ENCODE peak calls at places on chromosome 10, in ten cellular contexts. B, J, L, S, T, N, A, O, Q and R are unnamed samples.
A peak's percentile ranks its signal among the peaks of the same experiment; 100 is the strongest.

GRCh38 chr10:109934958-109935793 is 11.9 kb upstream of the XPNPEP1 start:
- DNase-seq in S (peak; percentile 95), A (no peak), N (no peak), Q (no peak), O (no peak), T (peak; percentile 24), B (no peak), L (no peak), J (peak; percentile 49), R (no peak)

GRCh38 chr10:3538850-3539531 is 246.0 kb downstream of the KLF6 start:
- DNase-seq in N (peak; percentile 81), L (no peak), T (peak; percentile 97), J (no peak), Q (no peak), O (no peak), S (peak; percentile 98), B (peak; percentile 81), A (peak; percentile 84), R (no peak)

GRCh38 chr10:86179961-86180360 is 186.6 kb downstream of the GRID1 start:
- DNase-seq in L (no peak), T (no peak), B (no peak), O (no peak), S (no peak), Q (no peak), A (no peak), N (no peak), J (no peak), R (no peak)

GRCh38 chr10:45308707-45309106 is 6.7 kb downstream of the OR13A1 start:
- DNase-seq in J (no peak), Q (no peak), O (peak; percentile 48), B (no peak), T (no peak), L (peak; percentile 44), A (no peak), N (peak; percentile 8), S (no peak), R (no peak)

GRCh38 chr10:31836569-31837406 is 91.8 kb downstream of the ARHGAP12 start:
- DNase-seq in J (no peak), S (peak; percentile 48), B (no peak), N (peak; percentile 55), L (peak; percentile 52), T (no peak), O (peak; percentile 73), A (no peak), Q (no peak), R (no peak)

GRCh38 chr10:111598433-111599059 is 521.7 kb downstream of the ADRA2A start:
- DNase-seq in Q (peak; percentile 66), L (peak; percentile 55), J (peak; percentile 63), T (peak; percentile 16), O (peak; percentile 73), B (no peak), A (peak; percentile 2), S (peak; percentile 32), N (peak; percentile 88), R (peak; percentile 57)

GRCh38 chr10:84895541-84895940 is 567.2 kb downstream of the CCSER2 start:
- DNase-seq in L (no peak), J (no peak), T (no peak), S (no peak), N (no peak), B (no peak), Q (no peak), O (no peak), A (no peak), R (no peak)

GRCh38 chr10:12709516-12709915 is 292.0 kb downstream of the CCDC3 start:
- DNase-seq in N (no peak), B (no peak), S (peak; percentile 52), O (no peak), T (no peak), L (no peak), Q (no peak), A (peak; percentile 43), J (no peak), R (no peak)

GRCh38 chr10:70323697-70324340 is 40.0 kb upstream of the NPFFR1 start:
- DNase-seq in B (no peak), O (no peak), Q (no peak), A (no peak), L (no peak), S (no peak), N (no peak), J (no peak), T (no peak), R (no peak)

GRCh38 chr10:132836832-132837540 is 51.0 kb upstream of the NKX6-2 start:
- DNase-seq in L (peak; percentile 42), J (peak; percentile 42), O (no peak), T (no peak), N (peak; percentile 76), S (no peak), B (no peak), Q (peak; percentile 41), A (no peak), R (peak; percentile 53)

GRCh38 chr10:113953505-113954272 is 90.0 kb upstream of the ADRB1 start:
- DNase-seq in T (no peak), S (no peak), A (no peak), Q (no peak), L (peak; percentile 46), O (peak; percentile 31), J (no peak), N (no peak), B (no peak), R (no peak)

GRCh38 chr10:7988985-7989384 is 65.5 kb upstream of the GATA3 start:
- DNase-seq in T (no peak), S (no peak), A (no peak), Q (no peak), N (no peak), L (peak; percentile 22), O (no peak), J (no peak), B (no peak), R (no peak)

GRCh38 chr10:122192142-122192541 is 79.0 kb upstream of the BTBD16 start:
- DNase-seq in Q (no peak), S (no peak), N (no peak), L (no peak), O (no peak), J (no peak), T (no peak), B (no peak), A (no peak), R (peak; percentile 41)

GRCh38 chr10:111962951-111963350 is 220.6 kb downstream of the GPAM start:
- DNase-seq in A (no peak), N (no peak), B (no peak), S (no peak), J (no peak), O (no peak), T (no peak), Q (no peak), L (no peak), R (no peak)

DNA sequence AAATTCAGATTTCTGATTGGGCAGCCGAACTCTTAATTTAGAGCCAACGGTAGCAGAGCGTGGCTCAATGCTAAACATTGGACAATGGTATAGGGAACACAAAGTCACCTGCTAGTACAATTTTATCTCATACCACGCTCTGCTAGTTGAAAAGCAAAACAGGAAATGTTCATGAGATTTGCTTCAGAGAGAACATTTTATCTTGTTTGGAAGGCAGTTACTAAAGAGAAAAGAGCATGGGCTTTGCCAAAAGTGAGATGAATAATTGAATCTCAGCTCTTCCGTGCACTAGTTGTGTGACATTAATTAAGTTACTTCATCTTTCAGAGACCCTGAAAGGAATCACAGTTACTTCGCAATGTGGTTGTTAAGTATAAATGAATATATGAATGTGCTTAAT is 161.5 kb upstream of the FAM13C start:
- DNase-seq in J (no peak), L (no peak), A (no peak), N (no peak), O (no peak), S (no peak), B (no peak), T (no peak), Q (no peak), R (no peak)
- TF ChIP-seq CTCF in J (no peak), L (no peak), A (no peak), N (no peak), O (no peak), S (no peak), B (no peak), T (no peak), Q (no peak), R (no peak)

GRCh38 chr10:34816067-34817002 is 1.2 kb upstream of the PARD3 start:
- DNase-seq in B (no peak), T (no peak), N (peak; percentile 42), J (no peak), Q (no peak), A (no peak), L (no peak), S (peak; percentile 45), O (no peak), R (peak; percentile 16)
- TF ChIP-seq CTCF in B (no peak), T (no peak), N (peak; percentile 12), J (no peak), Q (no peak), A (peak; percentile 19), L (no peak), S (no peak), O (no peak), R (no peak)

DNA sequence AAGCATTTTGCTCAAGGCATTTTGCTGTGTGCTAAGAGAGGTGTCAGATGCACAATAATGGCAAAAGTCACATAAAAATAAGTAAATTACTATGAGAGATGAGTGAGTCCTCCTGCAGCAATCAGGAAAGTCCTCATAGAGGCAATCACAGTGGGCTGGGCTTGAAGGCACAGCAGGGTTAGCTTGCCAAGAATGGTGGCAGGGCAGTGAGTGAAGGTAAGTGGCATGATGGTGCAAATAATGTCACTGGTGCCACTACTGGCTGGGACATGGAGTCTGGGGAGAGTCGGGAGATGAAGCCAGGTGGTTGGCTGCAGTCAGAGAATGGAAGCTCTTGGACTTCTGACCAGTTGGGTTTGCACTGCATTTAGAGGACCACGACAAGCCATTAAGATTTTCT is 244.3 kb downstream of the PTEN start:
- DNase-seq in N (no peak), B (no peak), A (no peak), L (peak; percentile 61), S (no peak), O (no peak), Q (no peak), J (no peak), T (no peak), R (no peak)
- TF ChIP-seq CTCF in N (no peak), B (no peak), A (no peak), L (no peak), S (no peak), O (no peak), Q (no peak), J (no peak), T (no peak), R (no peak)

GRCh38 chr10:100482181-100482833 is 19.5 kb downstream of the WNT8B start:
- DNase-seq in J (peak; percentile 83), B (peak; percentile 13), O (peak; percentile 76), T (no peak), A (no peak), L (peak; percentile 48), S (peak; percentile 69), N (peak; percentile 88), Q (peak; percentile 84), R (peak; percentile 69)

GRCh38 chr10:100483876-100484666 is 21.3 kb downstream of the WNT8B start:
- DNase-seq in N (no peak), Q (no peak), O (no peak), B (no peak), A (no peak), S (no peak), T (no peak), L (no peak), J (no peak), R (no peak)

GRCh38 chr10:100481462-100482081 is 18.8 kb downstream of the WNT8B start:
- DNase-seq in N (peak; percentile 85), Q (peak; percentile 95), J (peak; percentile 93), S (peak; percentile 84), T (no peak), L (peak; percentile 83), O (peak; percentile 91), A (peak; percentile 52), B (peak; percentile 59), R (peak; percentile 92)

GRCh38 chr10:100485336-100485735 is 22.5 kb downstream of the WNT8B start:
- DNase-seq in T (no peak), N (no peak), O (no peak), S (no peak), J (no peak), A (no peak), L (no peak), Q (no peak), B (no peak), R (peak; percentile 9)

GRCh38 chr10:100482834-100483185 is 20.0 kb downstream of the WNT8B start:
- DNase-seq in N (no peak), B (no peak), T (no peak), A (no peak), S (no peak), Q (no peak), J (no peak), L (no peak), O (no peak), R (no peak)
- TF ChIP-seq CTCF in N (no peak), B (no peak), T (no peak), A (no peak), S (no peak), Q (no peak), J (peak; percentile 20), L (peak; percentile 60), O (no peak), R (peak; percentile 12)